ENCODE peak calls at places on chromosomes 7 and 10, in seven cellular contexts. One of them, this sample, is unnamed.

GRCh38 chr7:84904561-84904960 is 282.3 kb downstream of the SEMA3D start:
- DNase-seq in HCT116: no peak
- DNase-seq in lung: no peak
- DNase-seq in K562: no peak
- DNase-seq in naive thymus-derived CD4-positive, alpha-beta T cell: no peak
- DNase-seq in adrenal gland: no peak
- DNase-seq in RWPE2: no peak
- DNase-seq in this sample: no peak

GRCh38 chr7:106099539-106099938 is 12.6 kb downstream of the SYPL1 start:
- DNase-seq in HCT116: no peak
- DNase-seq in lung: no peak
- DNase-seq in K562: no peak
- DNase-seq in naive thymus-derived CD4-positive, alpha-beta T cell: no peak
- DNase-seq in adrenal gland: no peak
- DNase-seq in RWPE2: no peak
- DNase-seq in this sample: no peak

GRCh38 chr10:78405231-78405630 is 371.6 kb downstream of the RPS24 start:
- DNase-seq in HCT116: no peak
- DNase-seq in lung: no peak
- DNase-seq in K562: no peak
- DNase-seq in naive thymus-derived CD4-positive, alpha-beta T cell: no peak
- DNase-seq in adrenal gland: no peak
- DNase-seq in RWPE2: no peak
- DNase-seq in this sample: no peak

GRCh38 chr7:45031829-45032228 is 31.8 kb downstream of the CCM2 start:
- DNase-seq in HCT116: no peak
- DNase-seq in lung: no peak
- DNase-seq in K562: no peak
- DNase-seq in naive thymus-derived CD4-positive, alpha-beta T cell: no peak
- DNase-seq in adrenal gland: no peak
- DNase-seq in RWPE2: no peak
- DNase-seq in this sample: no peak

GRCh38 chr7:144827581-144828139 is 8.2 kb downstream of the TPK1 start:
- DNase-seq in HCT116: no peak
- DNase-seq in lung: no peak
- DNase-seq in K562: no peak
- DNase-seq in naive thymus-derived CD4-positive, alpha-beta T cell: no peak
- DNase-seq in adrenal gland: no peak
- DNase-seq in RWPE2: no peak
- DNase-seq in this sample: no peak

GRCh38 chr10:14560794-14561765 is 213.6 kb downstream of the FAM107B start:
- DNase-seq in HCT116: no peak
- DNase-seq in lung: no peak
- DNase-seq in K562: no peak
- DNase-seq in naive thymus-derived CD4-positive, alpha-beta T cell: no peak
- DNase-seq in adrenal gland: no peak
- DNase-seq in RWPE2: no peak
- DNase-seq in this sample: no peak

GRCh38 chr7:121832347-121832746 is 40.6 kb upstream of the PTPRZ1 start:
- DNase-seq in HCT116: no peak
- DNase-seq in lung: no peak
- DNase-seq in K562: no peak
- DNase-seq in naive thymus-derived CD4-positive, alpha-beta T cell: no peak
- DNase-seq in adrenal gland: no peak
- DNase-seq in RWPE2: no peak
- DNase-seq in this sample: no peak

GRCh38 chr7:19665399-19666008 is 43.3 kb downstream of the POLR1F start:
- DNase-seq in HCT116: peak; percentile 12
- DNase-seq in lung: no peak
- DNase-seq in K562: peak; percentile 15
- DNase-seq in naive thymus-derived CD4-positive, alpha-beta T cell: peak; percentile 8
- DNase-seq in adrenal gland: no peak
- DNase-seq in RWPE2: no peak
- DNase-seq in this sample: no peak

GRCh38 chr10:119233123-119233820 is 25.9 kb downstream of the GRK5 start:
- DNase-seq in HCT116: no peak
- DNase-seq in lung: no peak
- DNase-seq in K562: no peak
- DNase-seq in naive thymus-derived CD4-positive, alpha-beta T cell: no peak
- DNase-seq in adrenal gland: no peak
- DNase-seq in RWPE2: no peak
- DNase-seq in this sample: no peak

GRCh38 chr10:73907841-73908517 is 3.0 kb upstream of the PLAU start:
- DNase-seq in HCT116: no peak
- DNase-seq in lung: peak; percentile 42
- DNase-seq in K562: peak; percentile 45
- DNase-seq in naive thymus-derived CD4-positive, alpha-beta T cell: no peak
- DNase-seq in adrenal gland: peak; percentile 57
- DNase-seq in RWPE2: no peak
- DNase-seq in this sample: peak; percentile 80

GRCh38 chr10:93435621-93436385 is 46.3 kb downstream of the MYOF start:
- DNase-seq in HCT116: no peak
- DNase-seq in lung: no peak
- DNase-seq in K562: no peak
- DNase-seq in naive thymus-derived CD4-positive, alpha-beta T cell: no peak
- DNase-seq in adrenal gland: no peak
- DNase-seq in RWPE2: no peak
- DNase-seq in this sample: peak; percentile 57

GRCh38 chr7:32587431-32587948 is 92.2 kb downstream of the AVL9 start:
- DNase-seq in HCT116: no peak
- DNase-seq in lung: no peak
- DNase-seq in K562: peak; percentile 35
- DNase-seq in naive thymus-derived CD4-positive, alpha-beta T cell: no peak
- DNase-seq in adrenal gland: no peak
- DNase-seq in RWPE2: no peak
- DNase-seq in this sample: peak; percentile 75

GRCh38 chr7:29623976-29624375 is 60.3 kb downstream of the PRR15 start:
- DNase-seq in HCT116: no peak
- DNase-seq in lung: no peak
- DNase-seq in K562: no peak
- DNase-seq in naive thymus-derived CD4-positive, alpha-beta T cell: no peak
- DNase-seq in adrenal gland: no peak
- DNase-seq in RWPE2: no peak
- DNase-seq in this sample: no peak

GRCh38 chr10:104297697-104298660 is 29.0 kb downstream of the GSTO2 start:
- DNase-seq in HCT116: no peak
- DNase-seq in lung: no peak
- DNase-seq in K562: peak; percentile 65
- DNase-seq in naive thymus-derived CD4-positive, alpha-beta T cell: no peak
- DNase-seq in adrenal gland: peak; percentile 46
- DNase-seq in RWPE2: no peak
- DNase-seq in this sample: peak; percentile 84

GRCh38 chr10:29926649-29927048 is 132.7 kb downstream of the JCAD start:
- DNase-seq in HCT116: no peak
- DNase-seq in lung: no peak
- DNase-seq in K562: peak; percentile 3
- DNase-seq in naive thymus-derived CD4-positive, alpha-beta T cell: no peak
- DNase-seq in adrenal gland: no peak
- DNase-seq in RWPE2: no peak
- DNase-seq in this sample: peak; percentile 24

GRCh38 chr10:4048245-4048864 is 263.3 kb upstream of the KLF6 start:
- DNase-seq in HCT116: no peak
- DNase-seq in lung: no peak
- DNase-seq in K562: no peak
- DNase-seq in naive thymus-derived CD4-positive, alpha-beta T cell: no peak
- DNase-seq in adrenal gland: no peak
- DNase-seq in RWPE2: no peak
- DNase-seq in this sample: no peak

GRCh38 chr10:4053940-4054339 is 268.9 kb upstream of the KLF6 start:
- DNase-seq in HCT116: no peak
- DNase-seq in lung: no peak
- DNase-seq in K562: no peak
- DNase-seq in naive thymus-derived CD4-positive, alpha-beta T cell: no peak
- DNase-seq in adrenal gland: no peak
- DNase-seq in RWPE2: no peak
- DNase-seq in this sample: no peak

GRCh38 chr10:4050061-4050460 is 265.1 kb upstream of the KLF6 start:
- DNase-seq in HCT116: no peak
- DNase-seq in lung: no peak
- DNase-seq in K562: no peak
- DNase-seq in naive thymus-derived CD4-positive, alpha-beta T cell: no peak
- DNase-seq in adrenal gland: no peak
- DNase-seq in RWPE2: no peak
- DNase-seq in this sample: no peak

GRCh38 chr10:4051011-4051407 is 266.0 kb upstream of the KLF6 start:
- DNase-seq in HCT116: no peak
- DNase-seq in lung: no peak
- DNase-seq in K562: peak; percentile 29
- DNase-seq in naive thymus-derived CD4-positive, alpha-beta T cell: no peak
- DNase-seq in adrenal gland: no peak
- DNase-seq in RWPE2: no peak
- DNase-seq in this sample: no peak

DNA sequence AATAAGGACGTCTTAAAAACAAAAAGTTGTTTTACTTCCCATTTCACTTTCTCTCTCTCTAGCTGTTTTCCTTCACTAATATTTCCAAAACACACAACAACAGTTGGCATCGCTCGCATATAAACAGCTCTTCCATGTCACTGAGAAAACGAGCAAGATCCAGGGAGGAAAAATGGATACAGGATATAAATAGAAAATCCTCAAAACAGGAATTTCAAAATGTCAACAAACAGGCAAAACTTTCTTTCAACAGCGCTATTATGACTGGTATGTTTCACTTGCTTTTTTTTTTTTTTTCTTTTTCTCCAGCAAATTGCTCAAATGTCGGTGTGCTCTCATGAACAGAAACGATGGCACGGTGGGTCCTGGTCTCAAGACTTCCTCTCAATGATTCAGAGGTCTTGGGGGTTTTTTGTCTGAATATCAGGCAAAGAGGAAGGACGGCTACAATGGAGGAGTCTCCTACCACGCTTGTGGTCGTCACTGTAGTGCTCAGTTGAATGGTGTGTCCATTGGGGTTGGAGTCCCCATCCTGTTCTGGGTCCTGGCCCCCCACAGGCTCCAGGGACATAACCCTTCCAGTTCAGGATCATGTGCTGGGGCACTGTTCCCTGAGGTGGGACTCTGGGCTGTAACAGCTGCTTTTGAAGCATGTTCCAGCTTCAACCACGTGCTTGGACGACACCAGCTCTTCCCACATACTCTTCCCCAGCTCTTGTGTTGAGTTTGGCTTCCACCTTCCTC is 266.6 kb upstream of the KLF6 start:
- DNase-seq in HCT116: no peak
- DNase-seq in lung: no peak
- DNase-seq in K562: no peak
- DNase-seq in naive thymus-derived CD4-positive, alpha-beta T cell: no peak
- DNase-seq in adrenal gland: no peak
- DNase-seq in RWPE2: no peak
- DNase-seq in this sample: no peak
- H3K4me3 ChIP-seq in HCT116: no peak overlapping the region
- H3K4me3 ChIP-seq in lung: peak overlapping the region; percentile 2
- H3K4me3 ChIP-seq in K562: no peak overlapping the region
- H3K4me3 ChIP-seq in naive thymus-derived CD4-positive, alpha-beta T cell: no peak overlapping the region
- H3K4me3 ChIP-seq in adrenal gland: peak overlapping the region; percentile 5
- H3K4me3 ChIP-seq in RWPE2: no peak overlapping the region
- H3K4me3 ChIP-seq in this sample: no peak overlapping the region

GRCh38 chr7:57867884-57868701 is 418.1 kb downstream of the ZNF716 start:
- DNase-seq in HCT116: no peak
- DNase-seq in lung: no peak
- DNase-seq in K562: no peak
- DNase-seq in naive thymus-derived CD4-positive, alpha-beta T cell: no peak
- DNase-seq in adrenal gland: no peak
- DNase-seq in RWPE2: peak; percentile 39
- DNase-seq in this sample: no peak

DNA sequence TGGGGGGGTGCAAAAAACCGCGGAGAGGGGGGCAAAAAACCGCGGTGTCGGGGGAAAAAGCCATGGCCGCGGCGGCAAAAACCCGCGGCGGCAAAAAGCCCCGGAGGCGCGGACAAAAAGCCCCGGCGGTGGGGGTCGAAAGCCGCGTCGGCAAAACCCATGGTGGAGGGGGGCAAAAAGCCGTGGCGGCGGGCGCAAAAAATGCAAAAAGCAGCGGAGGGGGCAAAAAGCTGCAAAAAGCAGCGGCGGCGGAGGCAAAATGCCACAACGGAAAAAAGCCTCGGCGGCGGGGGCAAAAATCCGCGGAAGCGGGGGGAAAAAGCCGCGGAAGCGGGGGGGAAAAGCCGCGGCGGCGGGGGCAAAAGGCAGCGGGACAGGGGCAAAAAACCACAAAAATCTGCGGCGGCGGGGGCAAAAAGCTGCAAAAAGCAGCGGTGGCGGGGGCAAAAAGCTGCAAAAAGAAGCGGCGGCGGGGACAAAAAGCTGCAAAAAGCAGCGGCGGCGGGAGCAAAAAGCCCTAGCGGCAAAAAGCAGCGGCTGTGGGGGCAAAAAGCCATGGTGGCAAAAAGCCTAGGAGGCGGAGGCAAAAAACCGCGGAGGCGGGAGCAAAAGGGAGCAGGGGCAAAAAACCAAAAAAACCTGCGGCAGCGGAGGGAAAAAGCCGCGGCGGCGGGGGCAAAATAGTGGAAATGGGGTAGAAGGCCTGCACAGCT is 418.9 kb downstream of the ZNF716 start:
- DNase-seq in HCT116: no peak
- DNase-seq in lung: no peak
- DNase-seq in K562: no peak
- DNase-seq in naive thymus-derived CD4-positive, alpha-beta T cell: no peak
- DNase-seq in adrenal gland: no peak
- DNase-seq in RWPE2: peak; percentile 13
- DNase-seq in this sample: no peak
- H3K4me3 ChIP-seq in HCT116: no peak overlapping the region
- H3K4me3 ChIP-seq in lung: no peak overlapping the region
- H3K4me3 ChIP-seq in K562: no peak overlapping the region
- H3K4me3 ChIP-seq in naive thymus-derived CD4-positive, alpha-beta T cell: no peak overlapping the region
- H3K4me3 ChIP-seq in adrenal gland: no peak overlapping the region
- H3K4me3 ChIP-seq in RWPE2: no peak overlapping the region
- H3K4me3 ChIP-seq in this sample: peak overlapping the region; percentile 40

DNA sequence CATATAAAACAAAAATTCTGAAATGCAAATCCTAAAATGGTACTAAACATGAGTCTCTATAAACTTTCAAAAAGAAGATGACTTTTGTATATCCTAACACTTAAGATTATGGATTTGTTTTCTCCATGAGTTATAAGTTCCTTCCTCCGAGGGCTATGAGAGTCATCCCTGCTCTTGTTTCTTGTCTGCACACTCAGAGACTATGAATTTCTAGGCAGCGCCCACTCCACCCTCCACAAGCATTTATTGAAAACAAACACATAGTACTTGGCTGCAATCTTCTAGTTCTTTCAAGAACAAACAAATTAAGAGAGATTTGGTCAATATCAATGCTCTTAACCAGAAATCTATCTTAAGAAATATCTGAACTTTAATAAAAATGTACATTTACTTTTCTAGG is 211.7 kb downstream of the DKK1 start:
- DNase-seq in HCT116: no peak
- DNase-seq in lung: no peak
- DNase-seq in K562: no peak
- DNase-seq in naive thymus-derived CD4-positive, alpha-beta T cell: no peak
- DNase-seq in adrenal gland: no peak
- DNase-seq in RWPE2: no peak
- DNase-seq in this sample: no peak
- H3K4me3 ChIP-seq in HCT116: no peak overlapping the region
- H3K4me3 ChIP-seq in lung: no peak overlapping the region
- H3K4me3 ChIP-seq in K562: no peak overlapping the region
- H3K4me3 ChIP-seq in naive thymus-derived CD4-positive, alpha-beta T cell: no peak overlapping the region
- H3K4me3 ChIP-seq in adrenal gland: no peak overlapping the region
- H3K4me3 ChIP-seq in RWPE2: no peak overlapping the region
- H3K4me3 ChIP-seq in this sample: no peak overlapping the region

DNA sequence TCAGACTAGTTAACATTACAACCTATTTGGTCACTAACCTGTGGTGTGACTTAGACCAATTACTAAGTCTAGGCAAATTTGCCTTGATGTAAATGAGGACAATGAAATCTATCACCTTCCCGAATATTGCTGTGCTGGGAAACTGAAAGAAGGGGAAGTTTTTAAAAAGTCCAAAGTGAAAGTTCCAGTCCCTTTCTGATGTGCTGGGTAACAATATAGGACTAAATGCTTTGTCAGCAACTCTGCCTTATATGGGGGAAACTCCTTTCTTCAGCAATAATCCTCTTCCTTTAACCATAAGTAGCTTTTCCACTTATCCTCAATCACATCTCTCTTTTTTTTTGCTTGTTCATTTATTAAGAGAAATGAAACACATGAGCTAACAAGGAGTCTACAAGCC is 3.9 kb downstream of the PIK3AP1 start:
- DNase-seq in HCT116: no peak
- DNase-seq in lung: no peak
- DNase-seq in K562: no peak
- DNase-seq in naive thymus-derived CD4-positive, alpha-beta T cell: no peak
- DNase-seq in adrenal gland: no peak
- DNase-seq in RWPE2: no peak
- DNase-seq in this sample: no peak
- H3K4me3 ChIP-seq in HCT116: no peak overlapping the region
- H3K4me3 ChIP-seq in lung: no peak overlapping the region
- H3K4me3 ChIP-seq in K562: no peak overlapping the region
- H3K4me3 ChIP-seq in naive thymus-derived CD4-positive, alpha-beta T cell: no peak overlapping the region
- H3K4me3 ChIP-seq in adrenal gland: no peak overlapping the region
- H3K4me3 ChIP-seq in RWPE2: no peak overlapping the region
- H3K4me3 ChIP-seq in this sample: no peak overlapping the region

This sample was measured in skeletal muscle cell.